ENCODE peak calls at places on chromosome 1, in eight cellular contexts. K, V, D, Y, C, I, U and P are unnamed samples.

GRCh38 chr1:42933060-42933586 is 25.5 kb downstream of the SLC2A1 start:
- DNase-seq in K (no peak), V (no peak), D (no peak), Y (no peak), C (no peak), I (no peak), U (no peak), P (no peak)

GRCh38 chr1:33096358-33097005 is 15.5 kb downstream of the AZIN2 start:
- DNase-seq in K (no peak), V (no peak), D (no peak), Y (no peak), C (no peak), I (peak; percentile 75), U (peak; percentile 72), P (no peak)

GRCh38 chr1:37716321-37716720 is 24.0 kb downstream of the CDCA8 start:
- DNase-seq in K (no peak), V (no peak), D (no peak), Y (no peak), C (no peak), I (no peak), U (no peak), P (no peak)

GRCh38 chr1:72066431-72066830 is 215.9 kb downstream of the NEGR1 start:
- DNase-seq in K (no peak), V (no peak), D (no peak), Y (no peak), C (no peak), I (no peak), U (no peak), P (no peak)

GRCh38 chr1:9536301-9536700 is 3.0 kb upstream of the SLC25A33 start:
- DNase-seq in K (no peak), V (no peak), D (no peak), Y (no peak), C (no peak), I (no peak), U (no peak), P (no peak)

GRCh38 chr1:10830961-10831669 is 34.7 kb upstream of the CASZ1 start:
- DNase-seq in K (no peak), V (no peak), D (peak; percentile 64), Y (no peak), C (no peak), I (no peak), U (no peak), P (no peak)

GRCh38 chr1:109876617-109877319 is 33.9 kb upstream of the CSF1 start:
- DNase-seq in K (no peak), V (no peak), D (no peak), Y (no peak), C (no peak), I (peak; percentile 38), U (peak; percentile 47), P (no peak)

GRCh38 chr1:103529746-103530145 is 4.2 kb downstream of the RNPC3 start:
- DNase-seq in K (no peak), V (no peak), D (no peak), Y (no peak), C (no peak), I (peak; percentile 54), U (no peak), P (no peak)